ENCODE peak calls at places on chromosomes 11 and 22, in four cellular contexts. One of them, this sample, is unnamed.

GRCh38 chr11:79744941-79745340 is 304.1 kb upstream of the TENM4 start:
- DNase-seq in SK-N-SH: no peak
- DNase-seq in WTC11: no peak
- DNase-seq in K562: no peak
- DNase-seq in this sample: no peak

GRCh38 chr22:17205432-17205831 is 13.8 kb downstream of the ADA2 start:
- DNase-seq in SK-N-SH: no peak
- DNase-seq in WTC11: no peak
- DNase-seq in K562: no peak
- DNase-seq in this sample: no peak

GRCh38 chr11:21142007-21142406 is 472.6 kb downstream of the NELL1 start:
- DNase-seq in SK-N-SH: peak
- DNase-seq in WTC11: peak
- DNase-seq in K562: no peak
- DNase-seq in this sample: peak

GRCh38 chr22:29310863-29311339 is 4.5 kb downstream of the GAS2L1 start:
- DNase-seq in SK-N-SH: peak
- DNase-seq in WTC11: peak
- DNase-seq in K562: peak
- DNase-seq in this sample: no peak

GRCh38 chr11:6598555-6598954 is 4.9 kb downstream of the RRP8 start:
- DNase-seq in SK-N-SH: no peak
- DNase-seq in WTC11: no peak
- DNase-seq in K562: no peak
- DNase-seq in this sample: no peak

GRCh38 chr11:35584321-35584720 is 33.9 kb upstream of the FJX1 start:
- DNase-seq in SK-N-SH: no peak
- DNase-seq in WTC11: no peak
- DNase-seq in K562: no peak
- DNase-seq in this sample: no peak

GRCh38 chr11:24422371-24422770 is 74.5 kb upstream of the LUZP2 start:
- DNase-seq in SK-N-SH: no peak
- DNase-seq in WTC11: no peak
- DNase-seq in K562: no peak
- DNase-seq in this sample: no peak

GRCh38 chr22:42416671-42417230 is 15.5 kb downstream of the NFAM1 start:
- DNase-seq in SK-N-SH: no peak
- DNase-seq in WTC11: no peak
- DNase-seq in K562: no peak
- DNase-seq in this sample: no peak

GRCh38 chr11:124754710-124755109 is 2.7 kb upstream of the VSIG2 start:
- DNase-seq in SK-N-SH: peak
- DNase-seq in WTC11: no peak
- DNase-seq in K562: no peak
- DNase-seq in this sample: no peak

GRCh38 chr11:124674571-124674970 is 867 bp downstream of the SPA17 start:
- DNase-seq in SK-N-SH: no peak
- DNase-seq in WTC11: no peak
- DNase-seq in K562: no peak
- DNase-seq in this sample: no peak

GRCh38 chr11:120642196-120642894 is 130.8 kb downstream of the GRIK4 start:
- DNase-seq in SK-N-SH: no peak
- DNase-seq in WTC11: no peak
- DNase-seq in K562: no peak
- DNase-seq in this sample: no peak

GRCh38 chr11:79205786-79206185 is 235.0 kb downstream of the TENM4 start:
- DNase-seq in SK-N-SH: no peak
- DNase-seq in WTC11: no peak
- DNase-seq in K562: no peak
- DNase-seq in this sample: no peak

GRCh38 chr11:1557168-1557884 is 14.7 kb downstream of the DUSP8 start:
- DNase-seq in SK-N-SH: no peak
- DNase-seq in WTC11: no peak
- DNase-seq in K562: no peak
- DNase-seq in this sample: no peak

GRCh38 chr11:107561688-107562087 is 3.8 kb downstream of the ALKBH8 start:
- DNase-seq in SK-N-SH: no peak
- DNase-seq in WTC11: no peak
- DNase-seq in K562: no peak
- DNase-seq in this sample: no peak

GRCh38 chr22:24329453-24329852 is 58.8 kb downstream of the SPECC1L start:
- DNase-seq in SK-N-SH: no peak
- DNase-seq in WTC11: no peak
- DNase-seq in K562: peak
- DNase-seq in this sample: no peak

GRCh38 chr11:84480151-84480550 is 1147.0 kb downstream of the DLG2 start:
- DNase-seq in SK-N-SH: no peak
- DNase-seq in WTC11: no peak
- DNase-seq in K562: no peak
- DNase-seq in this sample: no peak

GRCh38 chr11:78802058-78802633 is 227.5 kb upstream of the NARS2 start:
- DNase-seq in SK-N-SH: no peak
- DNase-seq in WTC11: no peak
- DNase-seq in K562: no peak
- DNase-seq in this sample: no peak

GRCh38 chr11:130181295-130182272 is 22.0 kb downstream of the ST14 start:
- DNase-seq in SK-N-SH: no peak
- DNase-seq in WTC11: no peak
- DNase-seq in K562: no peak
- DNase-seq in this sample: no peak

GRCh38 chr11:119853581-119854360 is 124.8 kb upstream of the NECTIN1 start:
- DNase-seq in SK-N-SH: no peak
- DNase-seq in WTC11: no peak
- DNase-seq in K562: no peak
- DNase-seq in this sample: no peak

GRCh38 chr11:14411818-14412217 is 52.8 kb upstream of the RRAS2 start:
- DNase-seq in SK-N-SH: no peak
- DNase-seq in WTC11: no peak
- DNase-seq in K562: no peak
- DNase-seq in this sample: no peak

GRCh38 chr11:46693597-46694012 is 6.8 kb downstream of the ARHGAP1 start:
- DNase-seq in SK-N-SH: no peak
- DNase-seq in WTC11: no peak
- DNase-seq in K562: no peak
- DNase-seq in this sample: no peak

GRCh38 chr22:43092085-43092484 is 2.9 kb upstream of the TTLL1 start:
- DNase-seq in SK-N-SH: no peak
- DNase-seq in WTC11: no peak
- DNase-seq in K562: no peak
- DNase-seq in this sample: no peak

GRCh38 chr22:23243006-23243573 is 62.8 kb downstream of the BCR start:
- DNase-seq in SK-N-SH: no peak
- DNase-seq in WTC11: peak
- DNase-seq in K562: peak
- DNase-seq in this sample: peak

GRCh38 chr11:30585892-30586250 is 282 bp downstream of the MPPED2 start:
- DNase-seq in SK-N-SH: peak
- DNase-seq in WTC11: no peak
- DNase-seq in K562: no peak
- DNase-seq in this sample: no peak

GRCh38 chr11:2436013-2436520 is 8.2 kb downstream of the TRPM5 start:
- DNase-seq in SK-N-SH: no peak
- DNase-seq in WTC11: no peak
- DNase-seq in K562: no peak
- DNase-seq in this sample: no peak

GRCh38 chr11:44623716-44624491 is 58.4 kb downstream of the CD82 start:
- DNase-seq in SK-N-SH: no peak
- DNase-seq in WTC11: no peak
- DNase-seq in K562: no peak
- DNase-seq in this sample: no peak

GRCh38 chr11:34757026-34757451 is 136.1 kb downstream of the EHF start:
- DNase-seq in SK-N-SH: no peak
- DNase-seq in WTC11: no peak
- DNase-seq in K562: no peak
- DNase-seq in this sample: no peak

GRCh38 chr11:73576226-73576625 is 21.7 kb downstream of the FAM168A start:
- DNase-seq in SK-N-SH: no peak
- DNase-seq in WTC11: no peak
- DNase-seq in K562: no peak
- DNase-seq in this sample: no peak
- TF ChIP-seq TEAD4 in SK-N-SH: no peak
- TF ChIP-seq TEAD4 in WTC11: no peak
- TF ChIP-seq TEAD4 in K562: no peak
- TF ChIP-seq TEAD4 in this sample: no peak

DNA sequence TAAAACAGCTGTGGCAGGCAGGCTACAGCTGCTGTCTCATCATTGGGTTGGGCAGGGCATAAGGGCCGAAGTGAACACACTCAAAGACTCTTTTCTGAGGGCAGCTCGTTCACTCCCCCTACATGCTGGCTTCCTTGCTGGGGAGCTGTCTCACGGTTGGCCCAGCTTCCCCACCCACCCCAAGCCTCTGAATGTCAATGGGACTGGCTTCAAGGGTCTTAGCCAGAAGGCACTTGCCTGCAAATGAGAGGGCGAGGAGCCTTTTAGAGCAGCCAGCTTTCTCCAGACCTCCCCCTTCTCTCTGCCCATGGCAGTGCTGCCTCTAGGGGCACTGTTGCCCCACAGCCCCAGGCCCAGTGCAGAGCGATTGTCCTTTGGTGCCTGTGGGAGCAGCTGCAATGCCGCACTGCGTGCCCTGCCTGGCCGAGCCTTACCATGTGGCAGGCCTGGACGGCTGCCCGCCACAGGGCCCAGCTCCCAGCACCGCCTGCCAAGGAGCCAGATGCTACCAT is 94.7 kb upstream of the RASSF10 start:
- DNase-seq in SK-N-SH: peak
- DNase-seq in WTC11: peak
- DNase-seq in K562: peak
- DNase-seq in this sample: peak
- TF ChIP-seq TEAD4 in SK-N-SH: no peak
- TF ChIP-seq TEAD4 in WTC11: no peak
- TF ChIP-seq TEAD4 in K562: no peak
- TF ChIP-seq TEAD4 in this sample: peak

GRCh38 chr11:111870113-111870512 is 1.3 kb downstream of the ALG9 start:
- DNase-seq in SK-N-SH: no peak
- DNase-seq in WTC11: no peak
- DNase-seq in K562: no peak
- DNase-seq in this sample: no peak

GRCh38 chr11:111870887-111871692 is at the start of gene ALG9:
- DNase-seq in SK-N-SH: peak
- DNase-seq in WTC11: peak
- DNase-seq in K562: peak
- DNase-seq in this sample: peak

GRCh38 chr11:111870522-111870886 is 877 bp downstream of the ALG9 start:
- DNase-seq in SK-N-SH: no peak
- DNase-seq in WTC11: no peak
- DNase-seq in K562: no peak
- DNase-seq in this sample: no peak

GRCh38 chr11:111871693-111872161 is 346 bp upstream of the ALG9 start:
- DNase-seq in SK-N-SH: peak
- DNase-seq in WTC11: no peak
- DNase-seq in K562: no peak
- DNase-seq in this sample: no peak
- TF ChIP-seq TEAD4 in SK-N-SH: no peak
- TF ChIP-seq TEAD4 in WTC11: no peak
- TF ChIP-seq TEAD4 in K562: no peak
- TF ChIP-seq TEAD4 in this sample: no peak

GRCh38 chr11:114116357-114116756 is 56.8 kb downstream of the ZBTB16 start:
- DNase-seq in SK-N-SH: no peak
- DNase-seq in WTC11: no peak
- DNase-seq in K562: no peak
- DNase-seq in this sample: no peak

GRCh38 chr11:114111369-114112042 is 52.0 kb downstream of the ZBTB16 start:
- DNase-seq in SK-N-SH: no peak
- DNase-seq in WTC11: no peak
- DNase-seq in K562: no peak
- DNase-seq in this sample: no peak

GRCh38 chr11:114110948-114111347 is 51.4 kb downstream of the ZBTB16 start:
- DNase-seq in SK-N-SH: no peak
- DNase-seq in WTC11: no peak
- DNase-seq in K562: no peak
- DNase-seq in this sample: no peak

GRCh38 chr11:114116800-114117199 is 57.3 kb downstream of the ZBTB16 start:
- DNase-seq in SK-N-SH: no peak
- DNase-seq in WTC11: no peak
- DNase-seq in K562: no peak
- DNase-seq in this sample: no peak

GRCh38 chr11:114115406-114116054 is 56.0 kb downstream of the ZBTB16 start:
- DNase-seq in SK-N-SH: no peak
- DNase-seq in WTC11: peak
- DNase-seq in K562: no peak
- DNase-seq in this sample: no peak
- TF ChIP-seq TEAD4 in SK-N-SH: no peak
- TF ChIP-seq TEAD4 in WTC11: no peak
- TF ChIP-seq TEAD4 in K562: no peak
- TF ChIP-seq TEAD4 in this sample: no peak

DNA sequence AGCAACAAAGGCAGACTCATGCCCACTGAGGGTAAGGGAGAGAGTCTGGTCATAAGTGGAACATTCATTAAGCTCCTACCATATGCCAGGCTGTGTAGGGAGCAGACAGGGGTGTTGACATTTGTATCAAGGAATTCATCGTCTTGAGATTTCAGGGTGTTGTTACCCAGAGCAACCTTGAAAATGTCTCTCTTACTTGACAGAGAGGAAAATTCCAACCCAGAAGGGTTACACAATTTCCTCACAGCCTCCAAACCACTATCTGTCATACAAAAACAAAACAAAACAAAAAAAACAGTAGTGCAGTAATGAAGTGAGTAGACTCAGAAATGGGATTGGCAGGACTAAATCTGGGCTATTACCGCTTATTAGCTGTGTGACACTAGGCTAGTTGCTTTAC is 113.2 kb downstream of the MIAT start:
- DNase-seq in SK-N-SH: no peak
- DNase-seq in WTC11: no peak
- DNase-seq in K562: no peak
- DNase-seq in this sample: no peak
- TF ChIP-seq TEAD4 in SK-N-SH: no peak
- TF ChIP-seq TEAD4 in WTC11: no peak
- TF ChIP-seq TEAD4 in K562: no peak
- TF ChIP-seq TEAD4 in this sample: no peak

DNA sequence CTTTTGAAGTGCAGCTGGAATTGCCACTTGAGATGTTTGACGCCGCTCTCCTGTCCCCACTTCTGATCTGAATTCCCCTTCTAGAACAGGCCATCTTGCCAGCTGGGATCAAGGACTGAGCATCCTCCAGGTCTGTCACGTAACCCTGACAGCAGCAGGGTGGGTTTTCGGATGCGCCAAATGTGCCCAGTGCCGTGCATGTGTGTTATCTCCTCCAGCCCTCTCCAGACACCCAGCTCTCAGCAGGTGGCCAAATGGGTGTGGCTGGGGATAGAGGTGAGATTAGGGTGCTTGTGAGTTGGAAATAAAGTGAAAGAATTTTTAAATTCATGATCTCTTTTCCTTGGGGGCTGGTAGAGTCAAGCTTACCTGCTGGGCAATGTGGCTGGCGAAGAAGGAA is 3.3 kb downstream of the OSBP2 start:
- DNase-seq in SK-N-SH: no peak
- DNase-seq in WTC11: no peak
- DNase-seq in K562: peak
- DNase-seq in this sample: no peak
- TF ChIP-seq TEAD4 in SK-N-SH: no peak
- TF ChIP-seq TEAD4 in WTC11: no peak
- TF ChIP-seq TEAD4 in K562: peak
- TF ChIP-seq TEAD4 in this sample: no peak